ENCODE peak calls at places on chromosomes 16 and 17, in nine cellular contexts. T is cardiac muscle cell, Y is lower lobe of right lung, N is astrocyte, Q is hepatocyte, U is H1, C is fibroblast of mammary gland, P is Peyer's patch, J is astrocyte of the cerebellum. H is an unnamed sample.

GRCh38 chr17:78174870-78175642 is 6.7 kb downstream of the SYNGR2 start:
- DNase-seq in T (no peak), Y (no peak), N (no peak), Q (no peak), U (no peak), C (no peak), P (no peak), J (no peak), H (peak; percentile 33)

GRCh38 chr17:30113213-30113612 is 3.4 kb upstream of the NSRP1 start:
- DNase-seq in T (no peak), Y (no peak), N (no peak), Q (no peak), U (no peak), C (peak; percentile 19), P (no peak), J (peak; percentile 62), H (peak; percentile 35)

GRCh38 chr17:29401237-29401636 is 11.1 kb downstream of the TAOK1 start:
- DNase-seq in T (no peak), Y (no peak), N (no peak), Q (no peak), U (no peak), C (no peak), P (no peak), J (no peak), H (no peak)

GRCh38 chr16:77406680-77407079 is 28.2 kb downstream of the ADAMTS18 start:
- DNase-seq in T (no peak), Y (no peak), N (no peak), Q (no peak), U (no peak), C (peak; percentile 23), P (no peak), J (no peak), H (no peak)

GRCh38 chr16:72300892-72301291 is 128.9 kb upstream of the PMFBP1 start:
- DNase-seq in T (no peak), Y (no peak), N (no peak), Q (peak; percentile 58), U (no peak), C (no peak), P (no peak), J (no peak), H (no peak)

GRCh38 chr16:47880653-47881052 is 275.1 kb downstream of the ABCC12 start:
- DNase-seq in T (no peak), Y (no peak), N (no peak), Q (no peak), U (no peak), C (peak; percentile 3), P (no peak), J (no peak), H (no peak)

GRCh38 chr16:71401988-71402387 is 39.9 kb downstream of the TLE7 start:
- DNase-seq in T (no peak), Y (no peak), N (no peak), Q (no peak), U (no peak), C (no peak), P (no peak), J (no peak), H (no peak)

GRCh38 chr17:59287452-59287851 is 44.0 kb upstream of the YPEL2 start:
- DNase-seq in T (no peak), Y (no peak), N (peak; percentile 14), Q (no peak), U (no peak), C (peak; percentile 59), P (no peak), J (no peak), H (peak; percentile 51)

GRCh38 chr17:42249681-42250446 is 26.3 kb downstream of the STAT5B start:
- DNase-seq in T (no peak), Y (no peak), N (no peak), Q (no peak), U (no peak), C (no peak), P (no peak), J (no peak), H (no peak)

GRCh38 chr16:27703545-27703944 is 153.6 kb downstream of the KATNIP start:
- DNase-seq in T (no peak), Y (no peak), N (no peak), Q (no peak), U (no peak), C (no peak), P (no peak), J (no peak), H (no peak)

GRCh38 chr17:28925912-28926365 is 23.1 kb upstream of the DHRS13 start:
- DNase-seq in T (no peak), Y (no peak), N (peak; percentile 92), Q (no peak), U (no peak), C (peak; percentile 97), P (peak; percentile 26), J (peak; percentile 76), H (peak; percentile 90)

DNA sequence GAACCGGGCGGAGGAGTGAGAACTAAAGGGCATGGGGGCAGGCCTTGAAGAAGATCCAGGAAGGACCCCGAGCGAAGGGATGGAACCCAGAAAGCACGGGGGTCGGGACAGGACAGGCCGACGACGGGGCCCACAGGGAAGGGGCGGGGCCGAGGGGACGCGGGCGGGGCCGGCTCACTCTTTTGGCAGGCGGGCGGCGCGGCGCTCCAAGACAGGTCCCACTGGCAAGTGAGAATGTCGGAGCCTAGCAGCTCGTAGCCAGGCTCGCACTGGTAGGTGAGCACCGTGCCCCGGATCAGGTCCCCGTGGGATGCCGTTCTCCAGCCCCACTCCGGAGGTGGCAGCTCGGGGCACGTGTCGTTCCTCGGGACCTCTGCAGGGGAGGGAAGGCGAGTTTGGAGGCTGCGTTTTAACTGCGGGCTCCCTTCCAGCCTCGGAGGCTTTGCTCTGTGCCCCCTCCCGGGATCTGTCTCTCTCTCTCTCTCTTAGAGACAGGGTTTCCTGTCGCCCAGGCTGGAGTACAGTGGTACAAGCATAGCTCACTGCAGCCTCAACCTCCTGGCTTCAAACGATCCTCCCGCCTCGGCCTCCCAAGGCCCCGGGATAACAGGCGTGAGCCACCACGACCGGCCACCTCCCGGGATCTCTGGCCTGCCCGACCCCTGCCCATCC is 13.7 kb upstream of the CDIPT start:
- DNase-seq in T (no peak), Y (no peak), N (no peak), Q (no peak), U (no peak), C (no peak), P (peak; percentile 26), J (no peak), H (no peak)
- H3K4me3 ChIP-seq in T (no peak overlapping the region), Y (peak overlapping the region; percentile 39), N (no peak overlapping the region), Q (no peak overlapping the region), U (peak overlapping the region; percentile 41), C (peak overlapping the region; percentile 26), P (peak overlapping the region; percentile 15), J (peak overlapping the region; percentile 14), H (no peak overlapping the region)

GRCh38 chr16:66918355-66918754 is 330 bp downstream of the CDH16 start:
- DNase-seq in T (no peak), Y (no peak), N (no peak), Q (no peak), U (no peak), C (no peak), P (no peak), J (no peak), H (no peak)

GRCh38 chr16:66918803-66919568 is at the start of gene CDH16:
- DNase-seq in T (no peak), Y (no peak), N (no peak), Q (peak; percentile 53), U (no peak), C (no peak), P (no peak), J (no peak), H (peak; percentile 33)

GRCh38 chr16:66917741-66918140 is 944 bp downstream of the CDH16 start:
- DNase-seq in T (no peak), Y (no peak), N (no peak), Q (no peak), U (no peak), C (no peak), P (no peak), J (no peak), H (no peak)

GRCh38 chr16:66920924-66921680 is 2.4 kb upstream of the CDH16 start:
- DNase-seq in T (no peak), Y (no peak), N (no peak), Q (no peak), U (no peak), C (no peak), P (no peak), J (no peak), H (no peak)

DNA sequence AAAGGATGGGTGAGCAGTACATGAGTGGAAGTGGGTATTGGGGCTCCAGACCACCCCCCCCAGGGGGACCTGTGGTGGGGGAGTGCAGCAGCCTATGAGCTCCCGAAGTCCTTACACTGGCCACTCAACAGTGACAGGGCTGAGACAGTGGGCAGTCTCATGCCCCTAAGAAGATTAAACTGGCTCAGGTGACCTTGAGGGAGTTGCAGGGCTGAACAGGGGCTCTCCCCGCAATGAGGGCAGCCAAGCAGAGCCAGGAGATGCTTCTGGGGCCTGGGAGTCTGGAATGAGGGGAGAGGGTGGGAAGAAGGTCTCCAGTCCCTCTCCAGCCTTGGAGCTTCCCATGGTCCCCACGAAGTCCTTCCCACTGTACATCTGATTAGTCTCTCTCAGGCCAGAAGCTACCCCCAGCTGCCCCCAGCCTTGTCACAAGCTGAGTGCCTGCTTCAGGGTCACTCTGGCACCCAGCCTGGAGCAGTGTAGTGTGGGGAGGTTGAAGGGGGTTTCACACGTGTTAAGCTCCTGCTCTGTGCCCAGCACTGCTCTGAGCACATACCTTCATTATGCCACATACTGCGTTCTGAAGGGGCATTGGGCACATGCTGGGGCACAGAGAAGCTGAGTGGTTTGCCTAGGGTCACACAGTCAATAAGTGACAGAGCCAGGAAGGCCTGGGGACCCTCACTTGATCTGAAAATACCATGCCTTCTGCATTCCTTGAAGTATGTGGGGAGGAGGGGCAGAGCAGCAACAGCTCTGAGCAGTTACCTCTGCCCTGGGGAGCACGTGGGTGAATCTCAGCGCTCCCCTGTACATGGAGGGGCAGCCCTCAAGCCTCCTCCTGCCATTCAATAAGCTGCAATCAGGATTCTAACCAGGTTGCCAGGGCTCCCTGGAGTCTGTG is 1.1 kb upstream of the CDH16 start:
- DNase-seq in T (peak; percentile 24), Y (no peak), N (no peak), Q (no peak), U (no peak), C (no peak), P (no peak), J (no peak), H (no peak)
- TF ChIP-seq CTCF in T (no peak), Y (no peak), N (no peak), Q (no peak), U (no peak), C (no peak), P (no peak), J (no peak), H (no peak)

GRCh38 chr16:54284319-54284930 is 2.2 kb downstream of the IRX3 start:
- DNase-seq in T (peak; percentile 34), Y (no peak), N (no peak), Q (peak; percentile 66), U (no peak), C (no peak), P (no peak), J (no peak), H (peak; percentile 26)
- H3K4me3 ChIP-seq in T (peak overlapping the region; percentile 99), Y (peak overlapping the region; percentile 60), N (peak overlapping the region; percentile 80), Q (peak overlapping the region; percentile 24), U (peak overlapping the region; percentile 72), C (peak overlapping the region; percentile 69), P (peak overlapping the region; percentile 27), J (peak overlapping the region; percentile 78), H (peak overlapping the region; percentile 72)

DNA sequence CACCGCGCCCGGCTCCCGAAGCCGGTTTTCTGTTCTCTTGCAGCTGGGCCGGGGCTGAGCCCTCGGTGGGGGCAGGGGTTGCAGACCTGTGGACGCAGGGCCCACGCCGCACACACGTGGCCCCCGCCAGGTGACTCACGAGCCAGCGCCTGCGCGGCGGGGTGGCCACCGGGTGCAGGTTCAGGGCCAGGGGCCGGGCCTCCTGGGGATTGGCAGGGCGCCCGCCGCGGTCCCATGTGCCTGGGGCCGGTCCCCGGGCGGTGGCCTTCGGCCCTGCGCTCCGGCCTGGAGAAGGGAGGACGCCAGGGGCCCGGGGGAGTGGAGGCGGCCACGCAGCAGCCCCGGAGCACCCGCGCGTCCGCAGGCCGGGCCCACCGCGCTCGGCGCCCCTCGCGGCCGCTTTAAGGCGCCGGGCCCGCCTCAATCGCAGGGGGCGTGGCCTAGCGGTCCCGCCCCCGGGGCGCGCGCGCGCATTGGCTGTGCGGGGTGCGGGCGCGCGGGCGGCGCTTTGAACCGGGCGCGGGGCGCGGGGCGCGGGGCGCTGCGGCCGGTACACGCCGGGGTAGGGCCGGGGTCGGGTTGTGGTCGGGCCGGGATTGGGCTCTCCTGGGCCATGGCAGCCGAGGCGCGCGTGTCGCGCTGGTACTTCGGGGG is at the start of gene SLC25A10:
- DNase-seq in T (peak; percentile 88), Y (peak; percentile 90), N (peak; percentile 51), Q (peak; percentile 93), U (no peak), C (peak; percentile 63), P (peak; percentile 77), J (no peak), H (peak; percentile 88)
- TF ChIP-seq CTCF in T (no peak), Y (no peak), N (no peak), Q (no peak), U (no peak), C (no peak), P (peak; percentile 12), J (no peak), H (no peak)